ENCODE peak calls at places on chromosomes 4 and X, in ten cellular contexts. O is aorta, F is RWPE1, N is small intestine, G is sigmoid colon, D is body of pancreas, H is heart left ventricle, A is OCI-LY7, J is colonic mucosa, E is psoas muscle. Q is an unnamed sample.
A peak's percentile ranks its signal among the peaks of the same experiment; 100 is the strongest.

GRCh38 chr4:132332932-132333722 is 816.0 kb upstream of the PCDH10 start:
- DNase-seq in O (no peak), F (no peak), N (peak; percentile 1), G (no peak), D (no peak), H (no peak), A (peak; percentile 23), J (no peak), E (no peak), Q (no peak)

GRCh38 chr4:123397276-123398150 is 918 bp downstream of the SPRY1 start:
- DNase-seq in O (peak; percentile 72), F (no peak), N (peak; percentile 64), G (peak; percentile 78), D (peak; percentile 71), H (peak; percentile 57), A (peak; percentile 30), J (peak; percentile 75), E (peak; percentile 76), Q (peak; percentile 34)

GRCh38 chr4:38141808-38142500 is 181.8 kb downstream of the PTTG2 start:
- DNase-seq in O (no peak), F (no peak), N (no peak), G (no peak), D (no peak), H (no peak), A (no peak), J (no peak), E (no peak), Q (no peak)

GRCh38 chr4:141314627-141315026 is 93.9 kb downstream of the ZNF330 start:
- DNase-seq in O (no peak), F (no peak), N (no peak), G (no peak), D (no peak), H (no peak), A (no peak), J (no peak), E (no peak), Q (no peak)

GRCh38 chr4:125389713-125390112 is 75.0 kb downstream of the FAT4 start:
- DNase-seq in O (no peak), F (peak; percentile 74), N (no peak), G (no peak), D (no peak), H (no peak), A (no peak), J (no peak), E (no peak), Q (no peak)

GRCh38 chr4:61200195-61200990 is at the start of gene ADGRL3:
- DNase-seq in O (peak; percentile 47), F (peak; percentile 13), N (no peak), G (peak; percentile 52), D (no peak), H (peak; percentile 58), A (no peak), J (peak; percentile 19), E (peak; percentile 41), Q (peak; percentile 42)

GRCh38 chr4:74619931-74620702 is 174.2 kb downstream of the BTC start:
- DNase-seq in O (no peak), F (no peak), N (no peak), G (no peak), D (no peak), H (no peak), A (no peak), J (no peak), E (no peak), Q (no peak)

GRCh38 chr4:113116414-113117345 is 67.2 kb downstream of the ANK2 start:
- DNase-seq in O (no peak), F (no peak), N (peak; percentile 46), G (no peak), D (peak; percentile 20), H (peak; percentile 29), A (no peak), J (no peak), E (no peak), Q (no peak)

GRCh38 chr4:6076391-6076790 is 58.2 kb upstream of the C4orf50 start:
- DNase-seq in O (no peak), F (no peak), N (no peak), G (no peak), D (no peak), H (no peak), A (no peak), J (no peak), E (no peak), Q (no peak)

GRCh38 chr4:6069845-6070709 is 51.8 kb upstream of the C4orf50 start:
- DNase-seq in O (no peak), F (no peak), N (no peak), G (no peak), D (no peak), H (no peak), A (no peak), J (no peak), E (no peak), Q (no peak)

GRCh38 chr4:6071191-6071958 is 53.1 kb upstream of the C4orf50 start:
- DNase-seq in O (no peak), F (no peak), N (no peak), G (peak; percentile 40), D (no peak), H (no peak), A (no peak), J (no peak), E (no peak), Q (no peak)

GRCh38 chr4:6074723-6075122 is 56.5 kb upstream of the C4orf50 start:
- DNase-seq in O (no peak), F (no peak), N (no peak), G (peak; percentile 29), D (no peak), H (no peak), A (no peak), J (no peak), E (no peak), Q (no peak)

DNA sequence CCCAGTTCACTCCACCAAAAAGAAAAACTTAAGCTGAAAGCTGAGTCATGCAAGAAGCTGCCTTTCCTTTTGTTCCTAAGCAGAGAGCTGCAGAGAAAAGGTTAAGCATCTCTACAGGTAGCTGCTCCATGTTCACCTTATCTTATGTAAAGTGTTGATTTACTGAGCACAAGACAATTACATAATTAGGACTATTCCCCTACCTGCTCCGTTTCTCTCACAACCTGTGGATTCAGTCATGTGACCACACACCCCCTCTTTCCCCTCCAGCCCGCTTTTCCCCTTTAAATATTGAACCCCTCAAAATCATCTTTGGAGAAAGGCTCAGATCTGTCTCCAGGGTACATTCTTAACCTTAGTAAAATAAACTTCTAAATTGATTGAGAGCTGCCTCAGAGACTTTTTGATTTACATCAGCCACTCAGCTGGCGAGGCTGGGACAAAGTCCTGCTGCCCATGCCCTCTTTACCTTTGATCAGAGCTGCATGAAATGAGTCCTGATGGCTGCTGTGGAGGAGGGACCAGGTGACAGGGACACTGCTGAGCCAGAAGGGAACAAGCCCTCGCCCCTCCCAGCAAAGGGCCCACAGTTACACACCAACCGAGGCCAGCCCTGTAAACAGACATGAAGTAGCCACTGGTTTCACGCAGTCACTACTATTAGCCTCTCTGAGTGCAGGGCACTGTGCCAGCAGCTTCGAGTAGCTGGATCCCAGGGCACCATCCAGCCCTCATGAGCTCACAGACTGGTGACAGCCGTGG is 53.9 kb upstream of the C4orf50 start:
- DNase-seq in O (no peak), F (no peak), N (peak; percentile 63), G (peak; percentile 60), D (peak; percentile 58), H (peak; percentile 64), A (no peak), J (no peak), E (no peak), Q (no peak)
- H3K27ac ChIP-seq in O (no peak overlapping the region), F (no peak overlapping the region), N (no peak overlapping the region), G (no peak overlapping the region), D (no peak overlapping the region), H (no peak overlapping the region), A (no peak overlapping the region), J (no peak overlapping the region), E (no peak overlapping the region), Q (no peak overlapping the region)

GRCh38 chrX:33207056-33207455 is 4.3 kb downstream of the DMD start:
- DNase-seq in O (no peak), F (no peak), N (no peak), G (no peak), D (no peak), H (no peak), A (no peak), J (no peak), E (no peak), Q (no peak)

GRCh38 chrX:33211356-33212254 is at the start of gene DMD:
- DNase-seq in O (peak; percentile 53), F (peak; percentile 5), N (peak; percentile 0), G (peak; percentile 87), D (peak; percentile 41), H (peak; percentile 57), A (no peak), J (no peak), E (peak; percentile 68), Q (peak; percentile 79)

GRCh38 chrX:33204889-33205288 is 6.5 kb downstream of the DMD start:
- DNase-seq in O (no peak), F (no peak), N (no peak), G (no peak), D (no peak), H (peak; percentile 21), A (no peak), J (no peak), E (peak; percentile 54), Q (peak; percentile 55)

GRCh38 chrX:33205321-33205720 is 6.0 kb downstream of the DMD start:
- DNase-seq in O (no peak), F (no peak), N (no peak), G (no peak), D (no peak), H (no peak), A (no peak), J (no peak), E (no peak), Q (no peak)

DNA sequence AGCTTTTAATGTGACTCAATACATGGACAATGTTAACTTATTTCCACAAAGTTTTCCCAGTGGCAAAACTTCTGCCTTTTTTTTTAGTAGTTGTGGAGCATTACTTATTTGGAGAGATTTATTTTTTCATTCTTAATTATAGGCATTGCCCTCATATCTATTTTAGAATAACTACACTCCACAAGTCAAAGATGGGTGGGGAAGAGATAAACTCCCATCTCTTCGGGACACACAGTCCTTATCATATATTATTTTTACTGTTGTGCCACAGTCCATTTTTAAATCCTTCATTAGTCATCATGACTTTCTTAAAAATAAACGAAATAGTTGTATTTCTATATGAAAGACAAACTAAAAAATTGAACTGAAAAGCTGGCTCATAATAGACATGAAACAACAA is 1.2 kb downstream of the DMD start:
- DNase-seq in O (no peak), F (no peak), N (no peak), G (no peak), D (no peak), H (no peak), A (no peak), J (no peak), E (no peak), Q (no peak)
- H3K27ac ChIP-seq in O (no peak overlapping the region), F (no peak overlapping the region), N (no peak overlapping the region), G (peak overlapping the region; percentile 81), D (no peak overlapping the region), H (peak overlapping the region; percentile 71), A (no peak overlapping the region), J (no peak overlapping the region), E (peak overlapping the region; percentile 85), Q (no peak overlapping the region)

DNA sequence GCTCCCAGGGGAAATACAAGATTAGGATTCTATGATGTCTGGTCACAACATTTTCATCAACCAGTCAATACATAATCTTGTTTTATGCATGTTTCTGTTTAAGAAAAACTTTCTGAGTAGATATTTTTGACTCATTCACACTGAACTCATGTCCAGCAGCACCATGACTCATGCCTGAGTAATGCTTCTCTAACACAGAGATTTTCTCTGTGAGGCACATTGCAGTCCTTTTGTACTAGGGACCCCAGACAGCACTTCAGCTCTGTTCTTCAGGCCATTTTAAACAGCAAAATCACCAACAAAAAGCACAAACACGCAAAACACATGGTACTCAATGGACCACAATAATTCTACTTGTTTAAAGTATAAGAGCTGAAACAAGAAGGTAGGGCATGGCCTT is 83.5 kb downstream of the MXRA5 start:
- DNase-seq in O (no peak), F (peak; percentile 37), N (no peak), G (no peak), D (peak; percentile 12), H (no peak), A (no peak), J (no peak), E (no peak), Q (peak; percentile 44)
- H3K27ac ChIP-seq in O (no peak overlapping the region), F (no peak overlapping the region), N (no peak overlapping the region), G (peak overlapping the region; percentile 49), D (no peak overlapping the region), H (no peak overlapping the region), A (no peak overlapping the region), J (no peak overlapping the region), E (no peak overlapping the region), Q (peak overlapping the region; percentile 46)

GRCh38 chr4:85761803-85762202 is 286.9 kb downstream of the ARHGAP24 start:
- DNase-seq in O (peak; percentile 84), F (no peak), N (no peak), G (peak; percentile 69), D (peak; percentile 63), H (peak; percentile 66), A (no peak), J (peak; percentile 30), E (peak; percentile 50), Q (peak; percentile 54)
- H3K27ac ChIP-seq in O (no peak overlapping the region), F (no peak overlapping the region), N (no peak overlapping the region), G (peak overlapping the region; percentile 38), D (peak overlapping the region; percentile 52), H (no peak overlapping the region), A (no peak overlapping the region), J (peak overlapping the region; percentile 41), E (no peak overlapping the region), Q (no peak overlapping the region)